ENCODE peak calls at places on chromosomes 16 and 17, in seven cellular contexts. Q is A549, O is ovary, M is H54, R is IMR-90, S is lower leg skin, J is Peyer's patch. V is an unnamed sample.

GRCh38 chr16:29915590-29916247 is 10.3 kb downstream of the KCTD13 start:
- DNase-seq in Q (peak), O (no peak), M (no peak), R (peak), S (no peak), J (no peak), V (no peak)

GRCh38 chr16:86934581-86935322 is 356.4 kb downstream of the FOXL1 start:
- DNase-seq in Q (no peak), O (no peak), M (no peak), R (no peak), S (no peak), J (no peak), V (no peak)

GRCh38 chr17:79356839-79357447 is 253.9 kb downstream of the RBFOX3 start:
- DNase-seq in Q (no peak), O (no peak), M (no peak), R (no peak), S (no peak), J (no peak), V (no peak)

GRCh38 chr17:14541714-14542113 is 240.8 kb downstream of the HS3ST3B1 start:
- DNase-seq in Q (no peak), O (no peak), M (no peak), R (no peak), S (no peak), J (no peak), V (no peak)

GRCh38 chr16:56614549-56614991 is 6.2 kb downstream of the MT2A start:
- DNase-seq in Q (no peak), O (no peak), M (peak), R (peak), S (no peak), J (no peak), V (no peak)

GRCh38 chr16:13254998-13255614 is 353.7 kb downstream of the SHISA9 start:
- DNase-seq in Q (no peak), O (no peak), M (no peak), R (no peak), S (no peak), J (no peak), V (no peak)

GRCh38 chr17:43986225-43986981 is 18.0 kb upstream of the NAGS start:
- DNase-seq in Q (no peak), O (no peak), M (no peak), R (no peak), S (no peak), J (no peak), V (no peak)

GRCh38 chr17:8056232-8056975 is 17.5 kb downstream of the ALOX15B start:
- DNase-seq in Q (no peak), O (no peak), M (no peak), R (peak), S (peak), J (peak), V (no peak)

GRCh38 chr16:49597796-49598195 is 224.2 kb downstream of the C16orf78 start:
- DNase-seq in Q (no peak), O (no peak), M (no peak), R (no peak), S (no peak), J (no peak), V (no peak)

GRCh38 chr17:39376434-39376833 is 25.0 kb downstream of the FBXL20 start:
- DNase-seq in Q (no peak), O (no peak), M (no peak), R (no peak), S (no peak), J (no peak), V (no peak)

GRCh38 chr16:81889896-81890634 is 111.0 kb downstream of the PLCG2 start:
- DNase-seq in Q (peak), O (no peak), M (peak), R (peak), S (peak), J (peak), V (peak)

GRCh38 chr17:81349397-81350319 is 45.6 kb upstream of the BAHCC1 start:
- DNase-seq in Q (no peak), O (no peak), M (no peak), R (no peak), S (no peak), J (no peak), V (no peak)

GRCh38 chr17:42843358-42843934 is 934 bp upstream of the AOC2 start:
- DNase-seq in Q (peak), O (peak), M (peak), R (peak), S (no peak), J (peak), V (peak)

GRCh38 chr17:74870512-74870911 is 2.3 kb downstream of the FDXR start:
- DNase-seq in Q (no peak), O (peak), M (no peak), R (peak), S (no peak), J (no peak), V (no peak)

GRCh38 chr16:67029249-67030096 is 524 bp downstream of the CBFB start:
- DNase-seq in Q (peak), O (peak), M (no peak), R (peak), S (peak), J (peak), V (peak)

GRCh38 chr17:15649861-15650391 is 30.4 kb upstream of the FBXW10B start:
- DNase-seq in Q (peak), O (peak), M (no peak), R (peak), S (peak), J (peak), V (no peak)

GRCh38 chr16:10983175-10983558 is 38.8 kb downstream of the CLEC16A start:
- DNase-seq in Q (no peak), O (no peak), M (no peak), R (no peak), S (no peak), J (peak), V (no peak)
- TF ChIP-seq POLR2A in Q (no peak), O (no peak), M (no peak), R (no peak), S (no peak), J (no peak), V (no peak)

GRCh38 chr17:69516911-69517310 is 102.4 kb downstream of the MAP2K6 start:
- DNase-seq in Q (no peak), O (no peak), M (no peak), R (no peak), S (no peak), J (no peak), V (no peak)
- TF ChIP-seq POLR2A in Q (no peak), O (no peak), M (no peak), R (no peak), S (no peak), J (no peak), V (no peak)

DNA sequence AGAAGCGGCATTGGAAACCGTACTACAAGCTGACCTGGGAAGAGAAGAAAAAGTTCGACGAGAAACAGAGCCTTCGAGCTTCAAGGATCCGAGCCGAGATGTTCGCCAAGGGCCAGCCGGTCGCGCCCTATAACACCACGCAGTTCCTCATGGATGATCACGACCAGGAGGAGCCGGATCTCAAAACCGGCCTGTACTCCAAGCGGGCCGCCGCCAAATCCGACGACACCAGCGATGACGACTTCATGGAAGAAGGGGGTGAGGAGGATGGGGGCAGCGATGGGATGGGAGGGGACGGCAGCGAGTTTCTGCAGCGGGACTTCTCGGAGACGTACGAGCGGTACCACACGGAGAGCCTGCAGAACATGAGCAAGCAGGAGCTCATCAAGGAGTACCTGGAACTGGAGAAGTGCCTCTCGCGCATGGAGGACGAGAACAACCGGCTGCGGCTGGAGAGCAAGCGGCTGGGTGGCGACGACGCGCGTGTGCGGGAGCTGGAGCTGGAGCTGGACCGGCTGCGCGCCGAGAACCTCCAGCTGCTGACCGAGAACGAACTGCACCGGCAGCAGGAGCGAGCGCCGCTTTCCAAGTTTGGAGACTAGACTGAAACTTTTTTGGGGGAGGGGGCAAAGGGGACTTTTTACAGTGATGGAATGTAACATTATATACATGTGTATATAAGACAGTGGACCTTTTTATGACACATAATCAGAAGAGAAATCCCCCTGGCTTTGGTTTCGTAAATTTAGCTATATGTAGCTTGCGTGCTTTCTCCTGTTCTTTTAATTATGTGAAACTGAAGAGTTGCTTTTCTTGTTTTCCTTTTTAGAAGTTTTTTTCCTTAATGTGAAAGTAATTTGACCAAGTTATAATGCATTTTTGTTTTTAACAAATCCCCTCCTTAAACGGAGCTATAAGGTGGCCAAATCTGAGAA is 1.7 kb downstream of the HEXIM1 start:
- DNase-seq in Q (peak), O (peak), M (no peak), R (peak), S (peak), J (peak), V (peak)
- TF ChIP-seq POLR2A in Q (peak), O (no peak), M (peak), R (no peak), S (no peak), J (peak), V (peak)

GRCh38 chr16:1645914-1646525 is 32.1 kb upstream of the JPT2 start:
- DNase-seq in Q (peak), O (no peak), M (peak), R (peak), S (no peak), J (no peak), V (peak)
- TF ChIP-seq POLR2A in Q (no peak), O (no peak), M (no peak), R (no peak), S (no peak), J (no peak), V (peak)

GRCh38 chr16:31332544-31332943 is 22.4 kb upstream of the ITGAX start:
- DNase-seq in Q (no peak), O (no peak), M (no peak), R (no peak), S (no peak), J (no peak), V (no peak)

GRCh38 chr16:31330553-31330890 is 24.5 kb upstream of the ITGAX start:
- DNase-seq in Q (no peak), O (no peak), M (no peak), R (no peak), S (no peak), J (no peak), V (no peak)

GRCh38 chr16:31331807-31332301 is 23.1 kb upstream of the ITGAX start:
- DNase-seq in Q (no peak), O (no peak), M (no peak), R (no peak), S (no peak), J (no peak), V (no peak)

GRCh38 chr16:31329671-31330552 is 25.1 kb upstream of the ITGAX start:
- DNase-seq in Q (no peak), O (no peak), M (no peak), R (no peak), S (no peak), J (no peak), V (no peak)

GRCh38 chr16:31331141-31331764 is 23.7 kb upstream of the ITGAX start:
- DNase-seq in Q (no peak), O (no peak), M (no peak), R (no peak), S (no peak), J (peak), V (no peak)
- TF ChIP-seq POLR2A in Q (no peak), O (no peak), M (no peak), R (no peak), S (no peak), J (no peak), V (no peak)

GRCh38 chr17:50875074-50875473 is 8.9 kb upstream of the TOB1 start:
- DNase-seq in Q (no peak), O (no peak), M (no peak), R (no peak), S (no peak), J (no peak), V (no peak)

GRCh38 chr17:50871898-50872297 is 5.7 kb upstream of the TOB1 start:
- DNase-seq in Q (no peak), O (no peak), M (no peak), R (no peak), S (no peak), J (no peak), V (no peak)

GRCh38 chr17:50871369-50871768 is 5.2 kb upstream of the TOB1 start:
- DNase-seq in Q (no peak), O (no peak), M (no peak), R (no peak), S (no peak), J (peak), V (no peak)

GRCh38 chr17:50868594-50868993 is 2.4 kb upstream of the TOB1 start:
- DNase-seq in Q (no peak), O (no peak), M (no peak), R (no peak), S (no peak), J (no peak), V (no peak)

GRCh38 chr17:50872710-50873424 is 6.7 kb upstream of the TOB1 start:
- DNase-seq in Q (no peak), O (no peak), M (no peak), R (peak), S (peak), J (no peak), V (no peak)
- TF ChIP-seq POLR2A in Q (no peak), O (no peak), M (no peak), R (no peak), S (no peak), J (no peak), V (no peak)

GRCh38 chr16:84617631-84618427 is at the start of gene COTL1:
- DNase-seq in Q (peak), O (peak), M (peak), R (peak), S (peak), J (peak), V (peak)
- TF ChIP-seq POLR2A in Q (peak), O (peak), M (peak), R (peak), S (no peak), J (peak), V (no peak)